ENCODE peak calls at places on chromosomes 5 and 9, in five cellular contexts. One of them, this sample, is unnamed.

GRCh38 chr5:143383988-143384387 is 19.5 kb downstream of the NR3C1 start:
- DNase-seq in sigmoid colon: no peak
- DNase-seq in fibroblast of villous mesenchyme: no peak
- DNase-seq in fibroblast of mammary gland: no peak
- DNase-seq in WERI-Rb-1: no peak
- DNase-seq in this sample: no peak

GRCh38 chr9:127928232-127929043 is 2.1 kb downstream of the PIP5KL1 start:
- DNase-seq in sigmoid colon: no peak
- DNase-seq in fibroblast of mammary gland: no peak
- DNase-seq in WERI-Rb-1: no peak
- DNase-seq in fibroblast of villous mesenchyme: no peak
- DNase-seq in this sample: no peak

GRCh38 chr5:95823738-95824609 is 1.4 kb upstream of the GLRX start:
- DNase-seq in fibroblast of villous mesenchyme: peak
- DNase-seq in WERI-Rb-1: no peak
- DNase-seq in fibroblast of mammary gland: peak
- DNase-seq in sigmoid colon: peak
- DNase-seq in this sample: peak

GRCh38 chr5:143086851-143087637 is 316.4 kb downstream of the NR3C1 start:
- DNase-seq in sigmoid colon: no peak
- DNase-seq in fibroblast of mammary gland: no peak
- DNase-seq in fibroblast of villous mesenchyme: peak
- DNase-seq in WERI-Rb-1: no peak
- DNase-seq in this sample: no peak

GRCh38 chr5:56659991-56660390 is 155.4 kb upstream of the MAP3K1 start:
- DNase-seq in fibroblast of villous mesenchyme: no peak
- DNase-seq in fibroblast of mammary gland: no peak
- DNase-seq in sigmoid colon: no peak
- DNase-seq in WERI-Rb-1: no peak
- DNase-seq in this sample: no peak

GRCh38 chr5:16048132-16048531 is 131.5 kb downstream of the MARCHF11 start:
- DNase-seq in fibroblast of villous mesenchyme: no peak
- DNase-seq in fibroblast of mammary gland: no peak
- DNase-seq in sigmoid colon: no peak
- DNase-seq in WERI-Rb-1: no peak
- DNase-seq in this sample: no peak

GRCh38 chr5:176844706-176845391 is 34.5 kb downstream of the UNC5A start:
- DNase-seq in fibroblast of villous mesenchyme: no peak
- DNase-seq in sigmoid colon: no peak
- DNase-seq in fibroblast of mammary gland: no peak
- DNase-seq in WERI-Rb-1: peak
- DNase-seq in this sample: no peak

GRCh38 chr5:107831612-107832395 is 161.1 kb upstream of the EFNA5 start:
- DNase-seq in fibroblast of mammary gland: peak
- DNase-seq in fibroblast of villous mesenchyme: no peak
- DNase-seq in WERI-Rb-1: no peak
- DNase-seq in sigmoid colon: no peak
- DNase-seq in this sample: peak

GRCh38 chr5:127396490-127397155 is 106.0 kb downstream of the MEGF10 start:
- DNase-seq in sigmoid colon: no peak
- DNase-seq in WERI-Rb-1: peak
- DNase-seq in fibroblast of mammary gland: no peak
- DNase-seq in fibroblast of villous mesenchyme: no peak
- DNase-seq in this sample: no peak

GRCh38 chr9:117768740-117769400 is 64.7 kb downstream of the TLR4 start:
- DNase-seq in fibroblast of mammary gland: no peak
- DNase-seq in sigmoid colon: no peak
- DNase-seq in fibroblast of villous mesenchyme: no peak
- DNase-seq in WERI-Rb-1: no peak
- DNase-seq in this sample: peak

GRCh38 chr5:143244000-143244736 is 159.3 kb downstream of the NR3C1 start:
- DNase-seq in fibroblast of mammary gland: peak
- DNase-seq in sigmoid colon: peak
- DNase-seq in WERI-Rb-1: no peak
- DNase-seq in fibroblast of villous mesenchyme: peak
- DNase-seq in this sample: peak

GRCh38 chr5:37881359-37881758 is 41.5 kb upstream of the GDNF start:
- DNase-seq in sigmoid colon: no peak
- DNase-seq in fibroblast of mammary gland: no peak
- DNase-seq in WERI-Rb-1: no peak
- DNase-seq in fibroblast of villous mesenchyme: no peak
- DNase-seq in this sample: no peak

GRCh38 chr5:134114886-134115805 is 665 bp downstream of the TCF7 start:
- DNase-seq in WERI-Rb-1: peak
- DNase-seq in fibroblast of mammary gland: no peak
- DNase-seq in sigmoid colon: no peak
- DNase-seq in fibroblast of villous mesenchyme: no peak
- DNase-seq in this sample: no peak

GRCh38 chr9:38067611-38067891 is 1.5 kb downstream of the SHB start:
- DNase-seq in WERI-Rb-1: peak
- DNase-seq in fibroblast of mammary gland: no peak
- DNase-seq in sigmoid colon: peak
- DNase-seq in fibroblast of villous mesenchyme: no peak
- DNase-seq in this sample: no peak

GRCh38 chr5:149053027-149053705 is 9.7 kb downstream of the SH3TC2 start:
- DNase-seq in sigmoid colon: no peak
- DNase-seq in fibroblast of villous mesenchyme: no peak
- DNase-seq in fibroblast of mammary gland: peak
- DNase-seq in WERI-Rb-1: peak
- DNase-seq in this sample: peak

GRCh38 chr5:59506285-59506877 is 387.1 kb downstream of the PDE4D start:
- DNase-seq in fibroblast of mammary gland: peak
- DNase-seq in sigmoid colon: no peak
- DNase-seq in fibroblast of villous mesenchyme: peak
- DNase-seq in WERI-Rb-1: no peak
- DNase-seq in this sample: peak

GRCh38 chr9:34500623-34501267 is 22.0 kb downstream of the ENHO start:
- DNase-seq in sigmoid colon: no peak
- DNase-seq in fibroblast of mammary gland: peak
- DNase-seq in fibroblast of villous mesenchyme: peak
- DNase-seq in WERI-Rb-1: peak
- DNase-seq in this sample: no peak

GRCh38 chr9:134515026-134515821 is 126.4 kb upstream of the COL5A1 start:
- DNase-seq in fibroblast of villous mesenchyme: no peak
- DNase-seq in fibroblast of mammary gland: peak
- DNase-seq in sigmoid colon: no peak
- DNase-seq in WERI-Rb-1: no peak
- DNase-seq in this sample: no peak

GRCh38 chr5:36156124-36156601 is 4.3 kb downstream of the SKP2 start:
- DNase-seq in fibroblast of mammary gland: no peak
- DNase-seq in sigmoid colon: no peak
- DNase-seq in fibroblast of villous mesenchyme: peak
- DNase-seq in WERI-Rb-1: peak
- DNase-seq in this sample: peak

GRCh38 chr9:92499701-92500100 is 17.4 kb upstream of the ASPN start:
- DNase-seq in fibroblast of villous mesenchyme: no peak
- DNase-seq in fibroblast of mammary gland: no peak
- DNase-seq in WERI-Rb-1: no peak
- DNase-seq in sigmoid colon: no peak
- DNase-seq in this sample: no peak

GRCh38 chr9:69324549-69325401 is at the start of gene ENTREP1:
- DNase-seq in sigmoid colon: peak
- DNase-seq in fibroblast of mammary gland: peak
- DNase-seq in fibroblast of villous mesenchyme: peak
- DNase-seq in WERI-Rb-1: peak
- DNase-seq in this sample: peak

GRCh38 chr9:93112116-93112863 is 16.3 kb downstream of the CARD19 start:
- DNase-seq in WERI-Rb-1: no peak
- DNase-seq in fibroblast of villous mesenchyme: no peak
- DNase-seq in fibroblast of mammary gland: no peak
- DNase-seq in sigmoid colon: peak
- DNase-seq in this sample: no peak

GRCh38 chr9:90478821-90479220 is 163.8 kb downstream of the DIRAS2 start:
- DNase-seq in fibroblast of mammary gland: no peak
- DNase-seq in sigmoid colon: no peak
- DNase-seq in fibroblast of villous mesenchyme: no peak
- DNase-seq in WERI-Rb-1: no peak
- DNase-seq in this sample: no peak

GRCh38 chr9:18422296-18423036 is 51.5 kb upstream of the ADAMTSL1 start:
- DNase-seq in WERI-Rb-1: no peak
- DNase-seq in fibroblast of villous mesenchyme: no peak
- DNase-seq in sigmoid colon: no peak
- DNase-seq in fibroblast of mammary gland: no peak
- DNase-seq in this sample: no peak

GRCh38 chr5:100517301-100517974 is 17.7 kb upstream of the FAM174A start:
- DNase-seq in fibroblast of mammary gland: no peak
- DNase-seq in sigmoid colon: no peak
- DNase-seq in WERI-Rb-1: no peak
- DNase-seq in fibroblast of villous mesenchyme: no peak
- DNase-seq in this sample: no peak

GRCh38 chr9:12923472-12924009 is 148.7 kb downstream of the LURAP1L start:
- DNase-seq in fibroblast of mammary gland: peak
- DNase-seq in fibroblast of villous mesenchyme: peak
- DNase-seq in WERI-Rb-1: no peak
- DNase-seq in sigmoid colon: no peak
- DNase-seq in this sample: peak

GRCh38 chr9:117936185-117936758 is 232.1 kb downstream of the TLR4 start:
- DNase-seq in fibroblast of mammary gland: no peak
- DNase-seq in WERI-Rb-1: no peak
- DNase-seq in fibroblast of villous mesenchyme: no peak
- DNase-seq in sigmoid colon: no peak
- DNase-seq in this sample: no peak

GRCh38 chr5:142015781-142016533 is 3.1 kb upstream of the GNPDA1 start:
- DNase-seq in sigmoid colon: no peak
- DNase-seq in fibroblast of villous mesenchyme: peak
- DNase-seq in WERI-Rb-1: no peak
- DNase-seq in fibroblast of mammary gland: peak
- DNase-seq in this sample: no peak

GRCh38 chr5:1549631-1550030 is 25.9 kb upstream of the LPCAT1 start:
- DNase-seq in fibroblast of villous mesenchyme: no peak
- DNase-seq in fibroblast of mammary gland: no peak
- DNase-seq in WERI-Rb-1: peak
- DNase-seq in sigmoid colon: no peak
- DNase-seq in this sample: no peak

GRCh38 chr5:51376504-51376903 is 6.7 kb upstream of the ISL1 start:
- DNase-seq in fibroblast of mammary gland: no peak
- DNase-seq in fibroblast of villous mesenchyme: no peak
- DNase-seq in sigmoid colon: no peak
- DNase-seq in WERI-Rb-1: no peak
- DNase-seq in this sample: no peak
- H3K4me3 ChIP-seq in fibroblast of mammary gland: no peak
- H3K4me3 ChIP-seq in fibroblast of villous mesenchyme: no peak
- H3K4me3 ChIP-seq in sigmoid colon: no peak
- H3K4me3 ChIP-seq in WERI-Rb-1: no peak
- H3K4me3 ChIP-seq in this sample: no peak

GRCh38 chr5:180207593-180207992 is 1.4 kb downstream of the RASGEF1C start:
- DNase-seq in fibroblast of mammary gland: no peak
- DNase-seq in fibroblast of villous mesenchyme: no peak
- DNase-seq in sigmoid colon: no peak
- DNase-seq in WERI-Rb-1: no peak
- DNase-seq in this sample: no peak

GRCh38 chr5:180208435-180209081 is 453 bp downstream of the RASGEF1C start:
- DNase-seq in WERI-Rb-1: peak
- DNase-seq in sigmoid colon: no peak
- DNase-seq in fibroblast of mammary gland: no peak
- DNase-seq in fibroblast of villous mesenchyme: no peak
- DNase-seq in this sample: no peak

GRCh38 chr5:180208038-180208434 is 975 bp downstream of the RASGEF1C start:
- DNase-seq in WERI-Rb-1: no peak
- DNase-seq in sigmoid colon: no peak
- DNase-seq in fibroblast of villous mesenchyme: no peak
- DNase-seq in fibroblast of mammary gland: no peak
- DNase-seq in this sample: no peak

GRCh38 chr5:180210961-180211760 is 2.1 kb upstream of the RASGEF1C start:
- DNase-seq in fibroblast of villous mesenchyme: no peak
- DNase-seq in fibroblast of mammary gland: no peak
- DNase-seq in sigmoid colon: no peak
- DNase-seq in WERI-Rb-1: no peak
- DNase-seq in this sample: no peak

DNA sequence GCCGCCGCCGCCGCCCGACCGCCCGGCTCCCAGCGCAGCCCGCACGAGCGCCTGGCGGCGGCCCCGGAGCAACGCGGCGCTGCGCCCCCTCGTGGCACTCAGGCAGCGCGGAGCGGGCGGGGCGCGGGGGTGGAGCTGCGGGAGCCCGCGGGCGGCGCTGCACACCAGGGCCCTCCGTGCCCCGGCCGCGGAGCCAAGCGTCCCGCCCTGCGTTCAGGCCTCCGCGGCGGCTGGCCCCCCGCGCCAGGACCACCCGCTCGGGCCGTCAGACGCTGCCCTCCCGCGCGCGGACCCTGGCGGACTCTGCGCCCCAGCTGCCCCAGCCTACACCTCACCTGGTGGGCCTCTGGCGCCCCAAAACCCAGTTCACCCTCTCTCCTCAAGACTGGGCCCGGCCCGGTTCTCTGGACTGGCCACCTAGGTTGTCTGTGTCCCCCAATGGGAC is at the start of gene RASGEF1C:
- DNase-seq in WERI-Rb-1: peak
- DNase-seq in fibroblast of mammary gland: peak
- DNase-seq in fibroblast of villous mesenchyme: peak
- DNase-seq in sigmoid colon: no peak
- DNase-seq in this sample: peak
- H3K4me3 ChIP-seq in WERI-Rb-1: peak
- H3K4me3 ChIP-seq in fibroblast of mammary gland: no peak
- H3K4me3 ChIP-seq in fibroblast of villous mesenchyme: peak
- H3K4me3 ChIP-seq in sigmoid colon: peak
- H3K4me3 ChIP-seq in this sample: peak

GRCh38 chr5:3056901-3057300 is 305.4 kb upstream of the IRX2 start:
- DNase-seq in fibroblast of mammary gland: no peak
- DNase-seq in fibroblast of villous mesenchyme: no peak
- DNase-seq in WERI-Rb-1: no peak
- DNase-seq in sigmoid colon: no peak
- DNase-seq in this sample: no peak
- H3K4me3 ChIP-seq in fibroblast of mammary gland: no peak
- H3K4me3 ChIP-seq in fibroblast of villous mesenchyme: no peak
- H3K4me3 ChIP-seq in WERI-Rb-1: no peak
- H3K4me3 ChIP-seq in sigmoid colon: no peak
- H3K4me3 ChIP-seq in this sample: no peak

GRCh38 chr9:16708638-16709435 is 161.6 kb downstream of the BNC2 start:
- DNase-seq in fibroblast of mammary gland: peak
- DNase-seq in fibroblast of villous mesenchyme: no peak
- DNase-seq in sigmoid colon: no peak
- DNase-seq in WERI-Rb-1: no peak
- DNase-seq in this sample: peak

GRCh38 chr9:16704489-16705111 is 165.9 kb downstream of the BNC2 start:
- DNase-seq in sigmoid colon: peak
- DNase-seq in fibroblast of villous mesenchyme: no peak
- DNase-seq in WERI-Rb-1: no peak
- DNase-seq in fibroblast of mammary gland: no peak
- DNase-seq in this sample: peak

GRCh38 chr9:16701347-16701746 is 169.1 kb downstream of the BNC2 start:
- DNase-seq in fibroblast of mammary gland: no peak
- DNase-seq in sigmoid colon: no peak
- DNase-seq in WERI-Rb-1: no peak
- DNase-seq in fibroblast of villous mesenchyme: no peak
- DNase-seq in this sample: no peak

GRCh38 chr9:16705121-16705604 is 165.3 kb downstream of the BNC2 start:
- DNase-seq in fibroblast of villous mesenchyme: peak
- DNase-seq in sigmoid colon: peak
- DNase-seq in fibroblast of mammary gland: peak
- DNase-seq in WERI-Rb-1: no peak
- DNase-seq in this sample: peak

DNA sequence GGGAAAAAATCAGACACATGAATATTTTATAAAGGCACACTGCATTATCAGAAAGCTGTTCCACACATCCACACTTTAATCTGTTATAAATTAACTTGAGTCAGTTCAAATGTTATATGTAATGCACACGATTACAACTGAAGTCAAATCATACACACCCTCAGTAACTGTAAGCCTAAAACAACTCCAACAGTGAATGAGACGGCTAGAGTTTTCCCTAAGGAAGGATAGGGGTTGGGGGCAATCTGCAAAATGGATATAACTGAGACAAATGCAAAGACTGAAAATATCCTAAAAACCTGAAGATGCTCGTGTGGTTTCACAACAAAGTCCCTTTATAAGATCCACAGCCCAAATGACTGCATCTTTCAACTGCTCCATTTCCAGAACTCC is 166.4 kb downstream of the BNC2 start:
- DNase-seq in WERI-Rb-1: no peak
- DNase-seq in sigmoid colon: no peak
- DNase-seq in fibroblast of villous mesenchyme: peak
- DNase-seq in fibroblast of mammary gland: peak
- DNase-seq in this sample: no peak
- H3K4me3 ChIP-seq in WERI-Rb-1: no peak
- H3K4me3 ChIP-seq in sigmoid colon: peak
- H3K4me3 ChIP-seq in fibroblast of villous mesenchyme: peak
- H3K4me3 ChIP-seq in fibroblast of mammary gland: peak
- H3K4me3 ChIP-seq in this sample: peak